ENCODE peak calls at places on chromosomes 7 and 10, in nine cellular contexts. U, B, D, V, N, A, Z, I and H are unnamed samples.

GRCh38 chr7:17299477-17299991 is 1.1 kb downstream of the AHR start:
- DNase-seq in U (peak), B (peak), D (no peak), V (no peak), N (no peak), A (no peak), Z (peak), I (no peak), H (no peak)

GRCh38 chr7:124790645-124791044 is 25.1 kb upstream of the GPR37 start:
- DNase-seq in U (no peak), B (no peak), D (no peak), V (no peak), N (no peak), A (no peak), Z (no peak), I (no peak), H (no peak)

GRCh38 chr10:24642921-24643678 is 80.6 kb downstream of the ARHGAP21 start:
- DNase-seq in U (peak), B (peak), D (peak), V (no peak), N (peak), A (peak), Z (no peak), I (no peak), H (peak)

GRCh38 chr10:119022846-119023552 is 6.5 kb upstream of the NANOS1 start:
- DNase-seq in U (peak), B (no peak), D (no peak), V (no peak), N (peak), A (no peak), Z (no peak), I (no peak), H (peak)

GRCh38 chr7:48148311-48148710 is 22.9 kb upstream of the ABCA13 start:
- DNase-seq in U (no peak), B (no peak), D (no peak), V (no peak), N (no peak), A (no peak), Z (no peak), I (no peak), H (no peak)

GRCh38 chr10:93030409-93030808 is 30.2 kb upstream of the CYP26C1 start:
- DNase-seq in U (peak), B (peak), D (no peak), V (no peak), N (no peak), A (no peak), Z (no peak), I (no peak), H (peak)

GRCh38 chr7:132436121-132436520 is 140.1 kb downstream of the PLXNA4 start:
- DNase-seq in U (no peak), B (no peak), D (no peak), V (no peak), N (no peak), A (peak), Z (no peak), I (peak), H (no peak)

GRCh38 chr10:47062801-47063200 is 151.6 kb downstream of the PTPN20 start:
- DNase-seq in U (no peak), B (no peak), D (no peak), V (no peak), N (no peak), A (no peak), Z (no peak), I (no peak), H (peak)

GRCh38 chr7:157176771-157177170 is 38.0 kb downstream of the UBE3C start:
- DNase-seq in U (no peak), B (no peak), D (no peak), V (no peak), N (no peak), A (no peak), Z (no peak), I (no peak), H (peak)

GRCh38 chr10:118615888-118616287 is 20.4 kb upstream of the PRLHR start:
- DNase-seq in U (peak), B (no peak), D (no peak), V (no peak), N (no peak), A (no peak), Z (no peak), I (no peak), H (no peak)

GRCh38 chr10:52210161-52210560 is 103.9 kb upstream of the DKK1 start:
- DNase-seq in U (peak), B (no peak), D (no peak), V (no peak), N (no peak), A (no peak), Z (no peak), I (no peak), H (no peak)